ENCODE peak calls at places on chromosomes 12 and 14, in nine cellular contexts. O, J, L, I, Z, H, R, E and V are unnamed samples.

GRCh38 chr14:22483863-22484593 is 105.0 kb downstream of the DAD1 start:
- DNase-seq in O (peak), J (no peak), L (no peak), I (no peak), Z (no peak), H (no peak), R (no peak), E (no peak), V (no peak)

GRCh38 chr14:76958020-76958965 is 70.2 kb downstream of the IRF2BPL start:
- DNase-seq in O (no peak), J (no peak), L (no peak), I (no peak), Z (no peak), H (no peak), R (no peak), E (no peak), V (no peak)

GRCh38 chr12:101793401-101793800 is 37.4 kb downstream of the GNPTAB start:
- DNase-seq in O (peak), J (no peak), L (peak), I (no peak), Z (no peak), H (peak), R (no peak), E (no peak), V (peak)

GRCh38 chr12:17954788-17955187 is 135.2 kb downstream of the RERGL start:
- DNase-seq in O (no peak), J (no peak), L (no peak), I (no peak), Z (no peak), H (no peak), R (no peak), E (no peak), V (no peak)

GRCh38 chr14:96166475-96167223 is 38.0 kb upstream of the BDKRB2 start:
- DNase-seq in O (peak), J (no peak), L (no peak), I (no peak), Z (no peak), H (no peak), R (no peak), E (peak), V (no peak)

GRCh38 chr14:27315477-27315876 is 717.6 kb upstream of the NOVA1 start:
- DNase-seq in O (no peak), J (no peak), L (no peak), I (no peak), Z (no peak), H (no peak), R (no peak), E (no peak), V (no peak)

GRCh38 chr12:45388545-45388944 is 172.7 kb downstream of the ANO6 start:
- DNase-seq in O (peak), J (peak), L (no peak), I (peak), Z (no peak), H (no peak), R (peak), E (peak), V (no peak)

GRCh38 chr12:93785262-93786010 is 108.3 kb downstream of the CRADD start:
- DNase-seq in O (peak), J (peak), L (no peak), I (peak), Z (no peak), H (no peak), R (peak), E (peak), V (no peak)

GRCh38 chr14:99329711-99330315 is 57.8 kb upstream of the BCL11B start:
- DNase-seq in O (no peak), J (no peak), L (no peak), I (no peak), Z (no peak), H (no peak), R (no peak), E (no peak), V (no peak)

GRCh38 chr14:99333214-99333613 is 61.2 kb upstream of the BCL11B start:
- DNase-seq in O (no peak), J (no peak), L (no peak), I (no peak), Z (no peak), H (no peak), R (no peak), E (no peak), V (no peak)

GRCh38 chr14:99330316-99331240 is 58.6 kb upstream of the BCL11B start:
- DNase-seq in O (no peak), J (no peak), L (no peak), I (no peak), Z (no peak), H (no peak), R (no peak), E (no peak), V (no peak)

GRCh38 chr14:99333841-99334240 is 61.8 kb upstream of the BCL11B start:
- DNase-seq in O (no peak), J (no peak), L (no peak), I (no peak), Z (no peak), H (no peak), R (no peak), E (no peak), V (no peak)

DNA sequence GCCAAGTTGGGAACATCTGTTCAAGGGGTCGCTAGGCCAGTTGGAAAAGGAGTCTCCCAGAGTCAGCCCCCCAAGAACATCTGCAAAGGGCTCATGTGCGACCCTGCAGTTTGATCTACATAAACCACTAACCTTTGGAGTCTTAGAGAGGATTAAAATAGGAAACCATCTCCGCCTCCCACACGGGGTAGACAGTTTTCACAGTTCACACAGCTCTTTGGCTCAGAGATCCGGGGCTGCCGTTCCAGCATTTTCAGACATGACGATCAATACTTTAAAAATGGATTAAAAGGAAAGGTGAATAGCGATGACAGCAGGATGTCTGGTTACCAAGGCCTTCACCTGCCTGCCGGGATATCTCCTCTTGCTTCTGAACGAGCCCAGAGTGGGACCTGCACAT is 59.8 kb upstream of the BCL11B start:
- DNase-seq in O (no peak), J (no peak), L (no peak), I (no peak), Z (no peak), H (no peak), R (no peak), E (no peak), V (no peak)
- TF ChIP-seq CTCF in O (no peak), J (no peak), L (no peak), I (no peak), Z (no peak), H (no peak), R (no peak), E (no peak), V (no peak)

GRCh38 chr14:53968756-53969155 is 12.1 kb upstream of the BMP4 start:
- DNase-seq in O (no peak), J (no peak), L (no peak), I (no peak), Z (no peak), H (no peak), R (no peak), E (no peak), V (no peak)
- TF ChIP-seq CTCF in O (no peak), J (no peak), L (no peak), I (no peak), Z (no peak), H (no peak), R (no peak), E (no peak), V (no peak)

GRCh38 chr14:80364274-80364673 is 153.0 kb upstream of the DIO2 start:
- DNase-seq in O (peak), J (no peak), L (peak), I (no peak), Z (no peak), H (no peak), R (no peak), E (peak), V (no peak)
- TF ChIP-seq CTCF in O (peak), J (peak), L (no peak), I (no peak), Z (no peak), H (no peak), R (peak), E (peak), V (peak)

DNA sequence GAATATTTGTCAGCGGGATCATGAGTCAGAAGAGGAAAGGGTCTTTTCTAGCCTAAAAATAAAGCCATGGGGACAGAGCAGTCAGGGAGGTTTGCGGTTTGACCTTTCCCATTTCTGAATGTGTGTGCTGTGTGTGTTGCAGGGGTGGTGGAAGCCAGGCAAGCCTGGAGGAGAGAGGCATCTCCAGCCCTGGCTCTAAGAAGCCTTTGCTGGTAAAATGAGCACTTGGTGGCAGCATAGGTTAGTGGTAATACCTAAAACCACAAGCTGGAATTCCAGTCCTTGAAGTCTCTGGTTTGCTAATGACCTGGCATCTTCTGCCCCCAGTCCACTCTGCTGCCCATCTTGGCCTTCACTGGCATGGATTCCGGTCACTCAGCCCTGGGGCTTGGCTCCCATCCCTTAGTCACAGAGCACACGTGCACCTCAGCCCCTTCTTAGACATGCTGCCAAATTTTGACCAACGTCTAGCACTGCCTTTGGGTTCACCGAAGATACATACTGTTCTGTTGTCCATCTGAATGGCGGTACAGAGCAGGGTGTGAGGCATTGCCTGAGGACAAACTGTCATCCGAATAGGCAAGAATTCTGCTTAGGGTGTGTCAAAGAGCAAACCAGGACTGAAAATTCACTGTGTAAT is 52.7 kb downstream of the KCNA5 start:
- DNase-seq in O (peak), J (no peak), L (no peak), I (no peak), Z (no peak), H (no peak), R (no peak), E (no peak), V (no peak)
- TF ChIP-seq CTCF in O (no peak), J (no peak), L (no peak), I (no peak), Z (no peak), H (no peak), R (no peak), E (peak), V (no peak)

DNA sequence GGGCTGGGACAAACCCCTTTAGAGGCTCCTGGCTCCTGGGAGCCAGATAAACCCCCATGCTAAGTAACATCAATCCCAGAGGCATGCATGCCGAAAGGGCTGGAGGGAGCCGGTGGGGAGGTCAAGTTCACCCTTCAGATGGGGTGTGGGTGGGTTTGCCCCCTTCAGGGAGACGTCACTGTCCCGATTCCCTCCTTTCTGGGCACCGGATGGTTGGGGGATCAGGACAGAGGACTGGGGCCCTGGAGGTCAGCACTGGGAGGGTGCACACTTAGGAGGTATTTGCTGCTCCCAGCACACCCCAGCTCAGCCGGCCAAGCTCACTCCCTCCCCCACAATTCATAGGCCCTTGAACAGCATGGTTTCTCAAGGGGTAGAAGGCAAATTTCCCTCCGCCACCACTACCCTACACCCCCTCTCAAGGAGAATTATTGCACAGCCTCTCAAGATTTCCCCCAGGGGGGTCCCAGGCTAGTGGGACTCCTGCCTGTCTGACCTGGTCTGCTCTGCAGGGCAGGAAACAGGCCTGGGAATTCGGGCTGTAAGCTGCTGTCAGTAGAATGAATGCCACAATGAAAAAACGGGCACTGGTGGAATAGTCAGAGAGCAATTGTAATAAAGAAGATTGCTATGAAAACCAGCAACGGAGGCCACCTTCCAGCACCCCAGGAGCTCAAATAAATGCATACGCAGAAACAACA is 63.5 kb downstream of the GALNT16 start:
- DNase-seq in O (no peak), J (no peak), L (no peak), I (peak), Z (no peak), H (no peak), R (no peak), E (no peak), V (no peak)
- TF ChIP-seq CTCF in O (no peak), J (no peak), L (no peak), I (no peak), Z (no peak), H (no peak), R (no peak), E (no peak), V (no peak)